ENCODE peak calls at places on chromosomes 16 and 17, in eight cellular contexts. D, Y, U, M, I, Z, K and V are unnamed samples.

GRCh38 chr17:13346081-13346533 is 255.6 kb downstream of the HS3ST3A1 start:
- DNase-seq in D (no peak), Y (no peak), U (no peak), M (peak), I (no peak), Z (no peak), K (no peak), V (no peak)

GRCh38 chr16:81600275-81600674 is 155.7 kb downstream of the CMIP start:
- DNase-seq in D (no peak), Y (no peak), U (no peak), M (no peak), I (no peak), Z (no peak), K (no peak), V (no peak)

GRCh38 chr17:35716897-35717839 is 14.3 kb upstream of the RASL10B start:
- DNase-seq in D (no peak), Y (no peak), U (no peak), M (no peak), I (no peak), Z (no peak), K (no peak), V (no peak)

GRCh38 chr17:19592316-19592715 is 56.2 kb upstream of the ALDH3A2 start:
- DNase-seq in D (no peak), Y (no peak), U (no peak), M (no peak), I (no peak), Z (no peak), K (no peak), V (no peak)

GRCh38 chr16:58628845-58629680 is 563 bp downstream of the CNOT1 start:
- DNase-seq in D (peak), Y (peak), U (peak), M (no peak), I (peak), Z (peak), K (no peak), V (peak)

GRCh38 chr17:9878791-9879525 is 26.1 kb downstream of the RCVRN start:
- DNase-seq in D (no peak), Y (no peak), U (no peak), M (no peak), I (no peak), Z (no peak), K (no peak), V (no peak)

GRCh38 chr16:89506791-89507191 is 1.4 kb upstream of the SPG7 start:
- DNase-seq in D (no peak), Y (no peak), U (no peak), M (no peak), I (no peak), Z (no peak), K (no peak), V (no peak)

GRCh38 chr16:11896776-11897175 is 19.0 kb downstream of the GSPT1 start:
- DNase-seq in D (no peak), Y (no peak), U (no peak), M (no peak), I (no peak), Z (no peak), K (no peak), V (no peak)

GRCh38 chr16:23996258-23996955 is 160.6 kb downstream of the PRKCB start:
- DNase-seq in D (no peak), Y (no peak), U (no peak), M (no peak), I (no peak), Z (no peak), K (no peak), V (no peak)

GRCh38 chr16:1938910-1939309 is 4.1 kb downstream of the MSRB1 start:
- DNase-seq in D (no peak), Y (no peak), U (no peak), M (no peak), I (no peak), Z (no peak), K (no peak), V (no peak)

GRCh38 chr16:787261-787966 is 767 bp downstream of the RPUSD1 start:
- DNase-seq in D (no peak), Y (no peak), U (no peak), M (no peak), I (peak), Z (no peak), K (no peak), V (no peak)

GRCh38 chr17:63136381-63137012 is 170.5 kb downstream of the TANC2 start:
- DNase-seq in D (no peak), Y (no peak), U (no peak), M (no peak), I (no peak), Z (no peak), K (no peak), V (no peak)

GRCh38 chr17:36496018-36496789 is 9.7 kb downstream of the ZNHIT3 start:
- DNase-seq in D (no peak), Y (no peak), U (no peak), M (no peak), I (no peak), Z (no peak), K (no peak), V (no peak)

GRCh38 chr17:78375401-78376079 is 2.9 kb upstream of the PGS1 start:
- DNase-seq in D (no peak), Y (no peak), U (no peak), M (no peak), I (no peak), Z (no peak), K (no peak), V (no peak)

GRCh38 chr17:4788159-4788806 is 481 bp upstream of the GLTPD2 start:
- DNase-seq in D (no peak), Y (no peak), U (no peak), M (no peak), I (no peak), Z (no peak), K (no peak), V (no peak)

GRCh38 chr16:89564476-89565255 is 4.2 kb downstream of the RPL13 start:
- DNase-seq in D (no peak), Y (no peak), U (no peak), M (peak), I (no peak), Z (no peak), K (no peak), V (no peak)

GRCh38 chr16:68079616-68080344 is 5.4 kb upstream of the NFATC3 start:
- DNase-seq in D (no peak), Y (no peak), U (no peak), M (no peak), I (peak), Z (peak), K (peak), V (peak)